ENCODE peak calls at places on chromosomes 12 and 14, in six cellular contexts. A is SJSA1, J is cardiac muscle cell, U is transverse colon, P is MM.1S, R is ascending aorta. W is an unnamed sample.

GRCh38 chr12:71947645-71948105 is 9.0 kb downstream of the TPH2 start:
- DNase-seq in A (no peak), J (no peak), U (no peak), P (no peak), R (no peak), W (no peak)

GRCh38 chr14:45185110-45185814 is 49.5 kb downstream of the FANCM start:
- DNase-seq in A (no peak), J (no peak), U (no peak), P (no peak), R (no peak), W (no peak)

GRCh38 chr14:22579218-22579617 is 9.8 kb downstream of the DAD1 start:
- DNase-seq in A (no peak), J (no peak), U (no peak), P (no peak), R (no peak), W (no peak)

GRCh38 chr14:94544726-94545125 is 16.5 kb upstream of the SERPINA4 start:
- DNase-seq in A (no peak), J (no peak), U (no peak), P (no peak), R (no peak), W (no peak)

GRCh38 chr12:52316290-52316689 is 4.9 kb downstream of the KRT83 start:
- DNase-seq in A (no peak), J (no peak), U (no peak), P (no peak), R (peak), W (no peak)

GRCh38 chr14:22900088-22900799 is 17.2 kb downstream of the REM2 start:
- DNase-seq in A (peak), J (peak), U (peak), P (peak), R (no peak), W (no peak)

GRCh38 chr12:120332041-120332440 is 4.5 kb upstream of the PLA2G1B start:
- DNase-seq in A (no peak), J (no peak), U (no peak), P (no peak), R (no peak), W (no peak)

GRCh38 chr14:55580401-55581010 is 499 bp downstream of the KTN1 start:
- DNase-seq in A (peak), J (peak), U (peak), P (peak), R (peak), W (no peak)

GRCh38 chr12:34296143-34297041 is 274.1 kb downstream of the ALG10 start:
- DNase-seq in A (no peak), J (no peak), U (no peak), P (no peak), R (peak), W (no peak)

GRCh38 chr12:34604631-34605509 is 582.6 kb downstream of the ALG10 start:
- DNase-seq in A (peak), J (no peak), U (no peak), P (no peak), R (peak), W (no peak)

GRCh38 chr14:64569108-64570045 is 19.6 kb downstream of the PPP1R36 start:
- DNase-seq in A (peak), J (no peak), U (peak), P (no peak), R (peak), W (peak)

GRCh38 chr14:74239848-74240793 is 872 bp downstream of the VSX2 start:
- DNase-seq in A (no peak), J (no peak), U (no peak), P (no peak), R (no peak), W (no peak)

GRCh38 chr14:32256606-32257005 is 53.5 kb upstream of the RNU6-8 start:
- DNase-seq in A (no peak), J (no peak), U (no peak), P (no peak), R (no peak), W (no peak)

GRCh38 chr14:97802430-97802829 is 1005.2 kb downstream of the VRK1 start:
- DNase-seq in A (no peak), J (no peak), U (no peak), P (no peak), R (no peak), W (no peak)

GRCh38 chr14:61893371-61893940 is 131.2 kb downstream of the SNAPC1 start:
- DNase-seq in A (no peak), J (no peak), U (no peak), P (no peak), R (no peak), W (no peak)

GRCh38 chr12:25811656-25812126 is 146.8 kb upstream of the RASSF8 start:
- DNase-seq in A (no peak), J (no peak), U (no peak), P (peak), R (no peak), W (no peak)

GRCh38 chr12:63955831-63956685 is 111.6 kb downstream of the SRGAP1 start:
- DNase-seq in A (no peak), J (no peak), U (no peak), P (no peak), R (peak), W (no peak)

GRCh38 chr14:31527546-31527945 is 33.7 kb upstream of the NUBPL start:
- DNase-seq in A (no peak), J (no peak), U (no peak), P (no peak), R (no peak), W (no peak)

GRCh38 chr12:108289342-108290131 is 49.6 kb downstream of the CMKLR1 start:
- DNase-seq in A (no peak), J (no peak), U (no peak), P (no peak), R (no peak), W (no peak)

GRCh38 chr12:39173689-39174088 is 268.3 kb upstream of the CPNE8 start:
- DNase-seq in A (no peak), J (no peak), U (no peak), P (no peak), R (no peak), W (no peak)

GRCh38 chr12:39887824-39888223 is 218.1 kb downstream of the SLC2A13 start:
- DNase-seq in A (no peak), J (no peak), U (no peak), P (no peak), R (no peak), W (no peak)

GRCh38 chr14:95156765-95157194 is 549 bp downstream of the DICER1 start:
- DNase-seq in A (no peak), J (peak), U (peak), P (peak), R (peak), W (no peak)

GRCh38 chr14:95763875-95764274 is 50.0 kb upstream of the TCL1A start:
- DNase-seq in A (no peak), J (no peak), U (no peak), P (no peak), R (no peak), W (no peak)

GRCh38 chr14:77319416-77319815 is 1.3 kb downstream of the POMT2 start:
- DNase-seq in A (no peak), J (no peak), U (no peak), P (no peak), R (no peak), W (no peak)
- H3K27ac ChIP-seq in A (no peak), J (no peak), U (no peak), P (no peak), R (no peak), W (no peak)

DNA sequence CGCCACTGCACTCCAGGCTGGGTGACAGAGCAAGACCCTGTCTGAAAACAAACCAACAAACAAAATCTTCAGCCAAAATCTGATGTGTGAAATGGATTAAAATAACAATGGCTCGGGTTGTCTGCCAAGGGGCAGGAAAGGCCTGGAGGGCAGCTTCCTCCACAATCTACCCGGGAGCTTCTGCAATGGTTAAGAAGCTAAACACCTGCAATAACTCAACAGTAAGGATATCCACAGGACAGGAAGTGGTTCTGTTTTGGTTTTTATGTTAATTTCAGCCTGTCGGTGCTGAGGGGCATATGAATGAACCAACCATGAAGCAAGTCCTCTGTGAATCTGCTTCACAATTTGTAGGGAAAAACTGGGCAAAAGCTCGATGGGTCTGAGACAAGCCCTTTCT is 34.4 kb downstream of the RAD52 start:
- DNase-seq in A (no peak), J (no peak), U (no peak), P (peak), R (no peak), W (no peak)
- H3K27ac ChIP-seq in A (no peak), J (peak), U (no peak), P (no peak), R (no peak), W (no peak)

GRCh38 chr14:34554540-34555250 is 15.2 kb upstream of the EAPP start:
- DNase-seq in A (peak), J (no peak), U (no peak), P (peak), R (peak), W (no peak)
- H3K27ac ChIP-seq in A (no peak), J (peak), U (peak), P (peak), R (peak), W (peak)

GRCh38 chr12:13175499-13175898 is 21.0 kb upstream of the EMP1 start:
- DNase-seq in A (no peak), J (no peak), U (no peak), P (no peak), R (no peak), W (no peak)
- H3K27ac ChIP-seq in A (no peak), J (no peak), U (no peak), P (no peak), R (no peak), W (no peak)

W was measured in thoracic aorta.